ENCODE peak calls at places on chromosome 2, in four cellular contexts. B is GM20000, V is thoracic aorta, S is hepatocyte. O is an unnamed sample.

GRCh38 chr2:18365346-18365745 is 195.1 kb downstream of the RDH14 start:
- DNase-seq in V (no peak), S (no peak), B (no peak), O (no peak)

GRCh38 chr2:147937744-147938349 is 82.7 kb downstream of the ORC4 start:
- DNase-seq in S (peak), V (no peak), B (peak), O (peak)

GRCh38 chr2:20496069-20496468 is 49.2 kb downstream of the RHOB start:
- DNase-seq in S (peak), B (no peak), V (no peak), O (no peak)

GRCh38 chr2:58939388-58939787 is 698.3 kb upstream of the FANCL start:
- DNase-seq in S (no peak), V (no peak), B (no peak), O (no peak)

GRCh38 chr2:117436697-117437096 is 377.8 kb upstream of the DDX18 start:
- DNase-seq in B (no peak), V (no peak), S (no peak), O (no peak)

GRCh38 chr2:178109813-178110212 is 2.4 kb upstream of the RBM45 start:
- DNase-seq in S (peak), B (peak), V (no peak), O (peak)

GRCh38 chr2:2234398-2234797 is 96.7 kb downstream of the MYT1L start:
- DNase-seq in V (no peak), B (no peak), S (no peak), O (no peak)

GRCh38 chr2:88602022-88602421 is 25.2 kb downstream of the EIF2AK3 start:
- DNase-seq in V (no peak), S (no peak), B (no peak), O (no peak)

GRCh38 chr2:151774506-151774905 is 40.2 kb upstream of the NEB start:
- DNase-seq in S (no peak), V (no peak), B (no peak), O (no peak)

GRCh38 chr2:8544786-8545631 is 136.8 kb upstream of the ID2 start:
- DNase-seq in V (no peak), S (peak), B (peak), O (peak)

GRCh38 chr2:182170341-182170740 is 184.7 kb downstream of the PPP1R1C start:
- DNase-seq in B (no peak), V (no peak), S (no peak), O (no peak)

GRCh38 chr2:23487735-23488492 is 102.9 kb downstream of the KLHL29 start:
- DNase-seq in B (peak), V (no peak), S (no peak), O (peak)

GRCh38 chr2:61470122-61470951 is 550 bp downstream of the USP34 start:
- DNase-seq in B (peak), S (peak), V (peak), O (peak)

GRCh38 chr2:173231042-173231441 is 123.6 kb upstream of the CDCA7 start:
- DNase-seq in B (no peak), V (no peak), S (no peak), O (no peak)

GRCh38 chr2:217247511-217247910 is 387.6 kb upstream of the TNP1 start:
- DNase-seq in S (no peak), B (no peak), V (no peak), O (no peak)

GRCh38 chr2:71843391-71843850 is 304.2 kb downstream of the CYP26B1 start:
- DNase-seq in B (no peak), S (peak), V (no peak), O (no peak)

GRCh38 chr2:75424936-75425619 is 135.7 kb downstream of the EVA1A start:
- DNase-seq in S (no peak), B (no peak), V (no peak), O (no peak)

GRCh38 chr2:100902833-100903405 is 83.0 kb downstream of the NPAS2 start:
- DNase-seq in B (no peak), V (no peak), S (peak), O (no peak)

GRCh38 chr2:199596549-199596948 is 138.8 kb upstream of the SATB2 start:
- DNase-seq in B (no peak), S (no peak), V (no peak), O (no peak)

GRCh38 chr2:183519371-183520056 is 395.3 kb downstream of the NUP35 start:
- DNase-seq in S (no peak), B (no peak), V (no peak), O (no peak)

GRCh38 chr2:219175928-219176817 is 552 bp downstream of the CNPPD1 start:
- DNase-seq in V (no peak), S (peak), B (peak), O (peak)

GRCh38 chr2:169190197-169190775 is 120.9 kb downstream of the DHRS9 start:
- DNase-seq in V (no peak), B (no peak), S (no peak), O (no peak)

GRCh38 chr2:20381457-20381856 is 30.8 kb upstream of the PUM2 start:
- DNase-seq in V (no peak), S (peak), B (no peak), O (no peak)

GRCh38 chr2:224843141-224843540 is 127.0 kb upstream of the CCDC195 start:
- DNase-seq in V (no peak), S (no peak), B (no peak), O (no peak)

GRCh38 chr2:200615247-200615646 is 29.4 kb downstream of the AOX1 start:
- DNase-seq in B (no peak), V (no peak), S (peak), O (no peak)

GRCh38 chr2:119549236-119549635 is 5.0 kb downstream of the CFAP221 start:
- DNase-seq in B (no peak), S (peak), V (no peak), O (no peak)

GRCh38 chr2:12296915-12297314 is 419.8 kb upstream of the TRIB2 start:
- DNase-seq in V (no peak), B (no peak), S (no peak), O (no peak)

GRCh38 chr2:209965723-209966122 is 36.7 kb upstream of the RPE start:
- DNase-seq in S (no peak), B (no peak), V (no peak), O (no peak)

GRCh38 chr2:53969285-53970094 is 1.3 kb downstream of the PSME4 start:
- DNase-seq in S (peak), V (no peak), B (peak), O (peak)

GRCh38 chr2:215833531-215834162 is 179.7 kb downstream of the MREG start:
- DNase-seq in V (no peak), B (no peak), S (peak), O (no peak)

GRCh38 chr2:119252186-119253113 is 28.8 kb downstream of the STEAP3 start:
- DNase-seq in B (no peak), V (no peak), S (peak), O (no peak)

GRCh38 chr2:207279520-207279919 is 113.8 kb upstream of the KLF7 start:
- DNase-seq in V (no peak), S (no peak), B (no peak), O (no peak)

GRCh38 chr2:74944987-74945782 is 13.3 kb upstream of the POLE4 start:
- DNase-seq in S (no peak), B (peak), V (no peak), O (peak)

GRCh38 chr2:225454412-225454811 is 54.9 kb downstream of the NYAP2 start:
- DNase-seq in V (no peak), S (no peak), B (no peak), O (no peak)

GRCh38 chr2:9752441-9753275 is 90.6 kb upstream of the TAF1B start:
- DNase-seq in S (no peak), B (peak), V (peak), O (peak)

GRCh38 chr2:70440621-70441020 is 113.0 kb downstream of the TGFA start:
- DNase-seq in S (no peak), B (no peak), V (no peak), O (no peak)

DNA sequence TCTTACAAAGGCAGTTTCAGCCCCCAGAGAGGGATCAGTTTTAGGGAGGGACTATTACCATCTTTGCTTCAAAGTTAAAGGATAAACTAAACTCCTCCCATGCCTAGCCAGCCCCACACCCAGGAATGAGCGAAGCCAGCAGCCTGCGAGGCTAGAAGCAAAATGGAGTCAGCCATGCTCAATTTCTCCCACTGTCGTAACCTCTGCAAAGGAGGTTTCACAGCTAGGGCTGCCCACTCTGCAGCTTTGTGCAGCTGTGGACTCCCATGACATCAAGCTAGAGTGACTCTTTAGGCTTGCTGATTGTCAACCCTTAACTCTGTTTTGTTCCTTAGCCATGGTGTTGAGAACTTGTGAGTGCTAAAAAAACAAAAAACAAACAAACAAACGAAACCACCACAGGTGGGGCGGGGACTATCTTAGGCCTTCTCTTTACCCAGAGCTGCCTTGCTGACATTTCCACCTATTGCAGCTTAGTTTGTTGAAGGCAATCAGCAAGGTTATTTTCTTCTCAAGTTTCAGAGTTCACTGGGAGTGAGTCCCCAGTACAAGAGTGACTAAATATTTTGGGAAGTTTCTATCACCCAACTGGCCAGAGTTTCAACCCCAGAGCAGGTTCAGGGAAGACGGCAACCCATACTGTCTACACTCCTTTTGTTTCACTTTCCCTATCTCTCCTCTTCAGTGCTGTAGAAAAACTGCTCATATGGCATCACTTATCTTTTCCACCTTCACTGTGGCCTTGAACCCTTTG is 592.1 kb downstream of the XIRP2 start:
- DNase-seq in V (no peak), B (no peak), S (no peak), O (no peak)
- TF ChIP-seq CTCF in V (no peak), B (no peak), S (no peak), O (no peak)

DNA sequence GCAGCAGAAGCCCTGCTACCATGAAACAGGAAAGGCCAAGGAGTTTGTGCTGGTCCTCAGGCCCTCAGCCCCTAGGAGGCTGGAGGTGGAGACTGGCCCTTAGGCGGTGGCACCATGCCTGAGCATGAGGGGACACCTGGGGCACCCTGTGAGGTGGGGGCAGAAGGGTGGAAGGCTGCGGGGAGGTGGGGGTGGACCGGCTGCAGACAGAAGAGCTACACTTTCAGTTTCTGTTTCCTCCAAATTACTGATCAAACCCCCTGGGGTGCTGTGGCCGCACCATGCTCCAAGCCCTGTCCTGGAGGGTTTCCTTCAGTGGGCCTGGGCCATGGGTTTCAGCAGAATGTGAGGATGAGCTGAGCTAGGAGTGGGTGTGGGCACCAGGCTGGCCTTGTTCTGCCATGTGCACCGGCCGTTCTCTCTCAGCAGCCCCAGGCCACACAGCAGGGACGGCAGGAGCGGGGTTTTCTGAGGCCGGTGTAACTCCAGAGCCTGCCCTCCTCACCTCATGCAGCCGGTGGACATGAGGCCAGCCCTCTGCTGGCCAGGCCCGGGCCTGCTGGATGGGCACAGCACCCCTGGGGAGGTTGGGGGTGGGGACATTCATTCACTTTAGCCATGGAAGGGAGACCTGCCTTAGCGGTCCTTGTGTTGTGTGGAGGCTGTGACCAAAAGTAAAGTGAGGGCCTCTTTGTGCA is 51.5 kb downstream of the PLEKHB2 start:
- DNase-seq in S (no peak), V (no peak), B (peak), O (peak)
- TF ChIP-seq CTCF in S (no peak), V (no peak), B (no peak), O (no peak)

DNA sequence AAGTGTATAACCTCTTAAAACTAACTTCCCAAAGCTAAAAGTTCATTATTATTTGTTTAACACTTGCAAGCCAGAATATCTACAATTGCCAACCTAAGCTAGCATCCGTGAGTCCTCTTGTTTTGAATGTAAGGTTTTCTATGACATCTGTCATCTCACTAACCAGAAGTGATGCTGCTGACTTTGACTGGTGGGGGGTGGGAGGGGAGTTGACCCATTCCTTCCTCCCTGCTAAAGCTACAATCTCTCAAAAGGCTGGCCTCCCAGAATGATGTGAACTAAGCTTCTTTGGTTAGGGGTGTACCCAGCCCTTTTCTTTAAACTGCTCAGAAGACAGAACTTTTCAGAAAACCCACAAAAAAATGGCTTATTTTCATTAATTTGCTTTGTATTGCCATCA is 280.6 kb downstream of the ZEB2 start:
- DNase-seq in S (no peak), V (no peak), B (no peak), O (no peak)
- TF ChIP-seq CTCF in S (no peak), V (no peak), B (no peak), O (no peak)

GRCh38 chr2:80852808-80853139 is 548.2 kb upstream of the LRRTM1 start:
- DNase-seq in B (no peak), V (no peak), S (no peak), O (no peak)
- TF ChIP-seq CTCF in B (no peak), V (no peak), S (peak), O (no peak)